ENCODE peak calls at places on chromosomes 5 and 9, in six cellular contexts. E, M, I, W, R and G are unnamed samples.

GRCh38 chr9:124654431-124654830 is 116.7 kb downstream of the NR6A1 start:
- DNase-seq in W (no peak), I (no peak), M (no peak), R (peak), E (no peak), G (no peak)

GRCh38 chr5:37855438-37855837 is 15.6 kb upstream of the GDNF start:
- DNase-seq in W (no peak), I (no peak), M (no peak), E (no peak), R (no peak), G (no peak)

GRCh38 chr5:171926311-171926710 is 80.1 kb downstream of the FBXW11 start:
- DNase-seq in W (no peak), M (peak), R (no peak), E (no peak), I (no peak), G (no peak)

GRCh38 chr5:18807256-18808193 is 1173.3 kb downstream of the TAF11L14 start:
- DNase-seq in E (no peak), W (no peak), I (no peak), M (no peak), R (no peak), G (no peak)

GRCh38 chr9:135023389-135023788 is 64.1 kb upstream of the OLFM1 start:
- DNase-seq in R (no peak), M (no peak), E (no peak), I (peak), W (no peak), G (peak)

GRCh38 chr5:158287643-158288228 is 428.8 kb upstream of the CLINT1 start:
- DNase-seq in I (peak), E (no peak), R (peak), W (no peak), M (no peak), G (peak)

GRCh38 chr9:83166369-83166768 is 103.4 kb upstream of the RASEF start:
- DNase-seq in I (no peak), R (no peak), E (peak), W (no peak), M (no peak), G (peak)

GRCh38 chr5:78362220-78362619 is 1.8 kb downstream of the SCAMP1 start:
- DNase-seq in R (no peak), E (no peak), W (no peak), M (no peak), I (no peak), G (no peak)

GRCh38 chr9:98002808-98003207 is 19.7 kb downstream of the ANP32B start:
- DNase-seq in E (no peak), W (no peak), I (no peak), R (no peak), M (no peak), G (no peak)

GRCh38 chr5:1027631-1028441 is 19.2 kb downstream of the NKD2 start:
- DNase-seq in I (no peak), W (no peak), R (no peak), E (no peak), M (no peak), G (no peak)

GRCh38 chr5:54757541-54757940 is 227.9 kb downstream of the ESM1 start:
- DNase-seq in I (no peak), W (no peak), E (no peak), M (no peak), R (no peak), G (no peak)

GRCh38 chr5:67165524-67166459 is 30.8 kb downstream of the CD180 start:
- DNase-seq in E (peak), I (peak), M (peak), W (peak), R (peak), G (peak)

GRCh38 chr5:37615184-37615583 is 224.7 kb downstream of the GDNF start:
- DNase-seq in I (peak), R (peak), W (no peak), E (no peak), M (no peak), G (peak)

GRCh38 chr5:64417390-64417789 is 88.4 kb upstream of the RGS7BP start:
- DNase-seq in M (peak), E (no peak), I (no peak), W (no peak), R (no peak), G (no peak)

GRCh38 chr9:22307013-22307711 is 139.5 kb upstream of the DMRTA1 start:
- DNase-seq in E (no peak), M (peak), I (peak), W (peak), R (peak), G (peak)

GRCh38 chr5:149632311-149633251 is 51.3 kb downstream of the ARHGEF37 start:
- DNase-seq in R (peak), M (no peak), I (peak), W (peak), E (no peak), G (peak)

GRCh38 chr5:172795401-172795977 is 24.5 kb upstream of the DUSP1 start:
- DNase-seq in I (peak), M (no peak), E (peak), R (peak), W (peak), G (peak)

GRCh38 chr9:75939712-75940111 is 49.2 kb downstream of the PCSK5 start:
- DNase-seq in M (no peak), E (no peak), W (no peak), I (no peak), R (no peak), G (no peak)

GRCh38 chr9:95822583-95823431 is 52.7 kb upstream of the ERCC6L2 start:
- DNase-seq in R (peak), M (no peak), E (no peak), I (peak), W (no peak), G (peak)

GRCh38 chr9:76717611-76718010 is 46.6 kb upstream of the PCA3 start:
- DNase-seq in E (no peak), W (peak), I (peak), R (peak), M (no peak), G (no peak)